ENCODE peak calls at places on chromosome 18, in seven cellular contexts. One of them, this sample, is unnamed.

GRCh38 chr18:79924814-79925655 is 26.4 kb downstream of the SLC66A2 start:
- DNase-seq in HEK293T: no peak
- DNase-seq in HTR-8/SVneo: no peak
- DNase-seq in T-helper 1 cell: no peak
- DNase-seq in cardiac muscle cell: no peak
- DNase-seq in mammary epithelial cell: no peak
- DNase-seq in NCI-H1105: peak; percentile 88
- DNase-seq in this sample: no peak

GRCh38 chr18:32072321-32072720 is 19.4 kb upstream of the RNF138 start:
- DNase-seq in HEK293T: peak; percentile 59
- DNase-seq in HTR-8/SVneo: no peak
- DNase-seq in T-helper 1 cell: no peak
- DNase-seq in cardiac muscle cell: no peak
- DNase-seq in mammary epithelial cell: no peak
- DNase-seq in NCI-H1105: no peak
- DNase-seq in this sample: no peak

GRCh38 chr18:56189615-56190014 is 448.8 kb downstream of the TXNL1 start:
- DNase-seq in HEK293T: no peak
- DNase-seq in HTR-8/SVneo: no peak
- DNase-seq in T-helper 1 cell: no peak
- DNase-seq in cardiac muscle cell: no peak
- DNase-seq in mammary epithelial cell: no peak
- DNase-seq in NCI-H1105: no peak
- DNase-seq in this sample: no peak

GRCh38 chr18:45951021-45951714 is 16.0 kb downstream of the EPG5 start:
- DNase-seq in HEK293T: no peak
- DNase-seq in HTR-8/SVneo: no peak
- DNase-seq in T-helper 1 cell: no peak
- DNase-seq in cardiac muscle cell: no peak
- DNase-seq in mammary epithelial cell: peak; percentile 86
- DNase-seq in NCI-H1105: no peak
- DNase-seq in this sample: peak; percentile 44

GRCh38 chr18:44136326-44136725 is 544.4 kb upstream of the SETBP1 start:
- DNase-seq in HEK293T: no peak
- DNase-seq in HTR-8/SVneo: no peak
- DNase-seq in T-helper 1 cell: no peak
- DNase-seq in cardiac muscle cell: no peak
- DNase-seq in mammary epithelial cell: no peak
- DNase-seq in NCI-H1105: no peak
- DNase-seq in this sample: no peak

GRCh38 chr18:47877892-47878291 is 52.6 kb downstream of the SMAD2 start:
- DNase-seq in HEK293T: no peak
- DNase-seq in HTR-8/SVneo: no peak
- DNase-seq in T-helper 1 cell: no peak
- DNase-seq in cardiac muscle cell: no peak
- DNase-seq in mammary epithelial cell: no peak
- DNase-seq in NCI-H1105: no peak
- DNase-seq in this sample: no peak

GRCh38 chr18:12242658-12243260 is 11.4 kb upstream of the CIDEA start:
- DNase-seq in HEK293T: no peak
- DNase-seq in HTR-8/SVneo: no peak
- DNase-seq in T-helper 1 cell: no peak
- DNase-seq in cardiac muscle cell: no peak
- DNase-seq in mammary epithelial cell: no peak
- DNase-seq in NCI-H1105: no peak
- DNase-seq in this sample: no peak

GRCh38 chr18:9684901-9685738 is 23.0 kb upstream of the RAB31 start:
- DNase-seq in HEK293T: no peak
- DNase-seq in HTR-8/SVneo: no peak
- DNase-seq in T-helper 1 cell: no peak
- DNase-seq in cardiac muscle cell: no peak
- DNase-seq in mammary epithelial cell: peak; percentile 9
- DNase-seq in NCI-H1105: no peak
- DNase-seq in this sample: no peak

GRCh38 chr18:35756506-35757117 is 175.1 kb downstream of the GALNT1 start:
- DNase-seq in HEK293T: peak; percentile 87
- DNase-seq in HTR-8/SVneo: peak; percentile 29
- DNase-seq in T-helper 1 cell: peak; percentile 45
- DNase-seq in cardiac muscle cell: peak; percentile 75
- DNase-seq in mammary epithelial cell: peak; percentile 47
- DNase-seq in NCI-H1105: peak; percentile 66
- DNase-seq in this sample: no peak

GRCh38 chr18:57435851-57436192 is 648 bp downstream of the ONECUT2 start:
- DNase-seq in HEK293T: no peak
- DNase-seq in HTR-8/SVneo: no peak
- DNase-seq in T-helper 1 cell: no peak
- DNase-seq in cardiac muscle cell: no peak
- DNase-seq in mammary epithelial cell: no peak
- DNase-seq in NCI-H1105: no peak
- DNase-seq in this sample: no peak

GRCh38 chr18:51490860-51491259 is 293.4 kb upstream of the MEX3C start:
- DNase-seq in HEK293T: no peak
- DNase-seq in HTR-8/SVneo: no peak
- DNase-seq in T-helper 1 cell: no peak
- DNase-seq in cardiac muscle cell: no peak
- DNase-seq in mammary epithelial cell: peak; percentile 50
- DNase-seq in NCI-H1105: no peak
- DNase-seq in this sample: no peak

GRCh38 chr18:8912348-8913057 is 190.0 kb upstream of the NDUFV2 start:
- DNase-seq in HEK293T: no peak
- DNase-seq in HTR-8/SVneo: no peak
- DNase-seq in T-helper 1 cell: no peak
- DNase-seq in cardiac muscle cell: peak; percentile 0
- DNase-seq in mammary epithelial cell: no peak
- DNase-seq in NCI-H1105: no peak
- DNase-seq in this sample: no peak

GRCh38 chr18:11840493-11840892 is 10.7 kb upstream of the CHMP1B start:
- DNase-seq in HEK293T: no peak
- DNase-seq in HTR-8/SVneo: no peak
- DNase-seq in T-helper 1 cell: no peak
- DNase-seq in cardiac muscle cell: peak; percentile 12
- DNase-seq in mammary epithelial cell: no peak
- DNase-seq in NCI-H1105: no peak
- DNase-seq in this sample: no peak

GRCh38 chr18:4172491-4172890 is 282.6 kb downstream of the DLGAP1 start:
- DNase-seq in HEK293T: no peak
- DNase-seq in HTR-8/SVneo: no peak
- DNase-seq in T-helper 1 cell: no peak
- DNase-seq in cardiac muscle cell: no peak
- DNase-seq in mammary epithelial cell: no peak
- DNase-seq in NCI-H1105: no peak
- DNase-seq in this sample: no peak

GRCh38 chr18:12239426-12239825 is 14.7 kb upstream of the CIDEA start:
- DNase-seq in HEK293T: no peak
- DNase-seq in HTR-8/SVneo: no peak
- DNase-seq in T-helper 1 cell: no peak
- DNase-seq in cardiac muscle cell: no peak
- DNase-seq in mammary epithelial cell: no peak
- DNase-seq in NCI-H1105: no peak
- DNase-seq in this sample: no peak

GRCh38 chr18:61822879-61823278 is 69.9 kb downstream of the RNF152 start:
- DNase-seq in HEK293T: no peak
- DNase-seq in HTR-8/SVneo: no peak
- DNase-seq in T-helper 1 cell: no peak
- DNase-seq in cardiac muscle cell: no peak
- DNase-seq in mammary epithelial cell: no peak
- DNase-seq in NCI-H1105: no peak
- DNase-seq in this sample: no peak

GRCh38 chr18:44507729-44508325 is 172.9 kb upstream of the SETBP1 start:
- DNase-seq in HEK293T: no peak
- DNase-seq in HTR-8/SVneo: no peak
- DNase-seq in T-helper 1 cell: no peak
- DNase-seq in cardiac muscle cell: peak; percentile 37
- DNase-seq in mammary epithelial cell: no peak
- DNase-seq in NCI-H1105: no peak
- DNase-seq in this sample: no peak

GRCh38 chr18:35616664-35617423 is 35.3 kb downstream of the GALNT1 start:
- DNase-seq in HEK293T: peak; percentile 70
- DNase-seq in HTR-8/SVneo: peak; percentile 11
- DNase-seq in T-helper 1 cell: peak; percentile 40
- DNase-seq in cardiac muscle cell: no peak
- DNase-seq in mammary epithelial cell: peak; percentile 89
- DNase-seq in NCI-H1105: no peak
- DNase-seq in this sample: peak; percentile 84

GRCh38 chr18:78625895-78626294 is 353.7 kb upstream of the SALL3 start:
- DNase-seq in HEK293T: no peak
- DNase-seq in HTR-8/SVneo: no peak
- DNase-seq in T-helper 1 cell: no peak
- DNase-seq in cardiac muscle cell: no peak
- DNase-seq in mammary epithelial cell: no peak
- DNase-seq in NCI-H1105: no peak
- DNase-seq in this sample: no peak

GRCh38 chr18:79643049-79643765 is 36.4 kb upstream of the CTDP1 start:
- DNase-seq in HEK293T: no peak
- DNase-seq in HTR-8/SVneo: no peak
- DNase-seq in T-helper 1 cell: no peak
- DNase-seq in cardiac muscle cell: no peak
- DNase-seq in mammary epithelial cell: no peak
- DNase-seq in NCI-H1105: no peak
- DNase-seq in this sample: no peak

GRCh38 chr18:76444436-76445105 is 50.5 kb downstream of the ZNF516 start:
- DNase-seq in HEK293T: no peak
- DNase-seq in HTR-8/SVneo: no peak
- DNase-seq in T-helper 1 cell: no peak
- DNase-seq in cardiac muscle cell: no peak
- DNase-seq in mammary epithelial cell: no peak
- DNase-seq in NCI-H1105: no peak
- DNase-seq in this sample: no peak

GRCh38 chr18:57915848-57916596 is 112.9 kb upstream of the ATP8B1 start:
- DNase-seq in HEK293T: no peak
- DNase-seq in HTR-8/SVneo: no peak
- DNase-seq in T-helper 1 cell: no peak
- DNase-seq in cardiac muscle cell: no peak
- DNase-seq in mammary epithelial cell: no peak
- DNase-seq in NCI-H1105: peak; percentile 45
- DNase-seq in this sample: no peak

GRCh38 chr18:36211612-36212065 is 24.3 kb downstream of the MOCOS start:
- DNase-seq in HEK293T: no peak
- DNase-seq in HTR-8/SVneo: no peak
- DNase-seq in T-helper 1 cell: no peak
- DNase-seq in cardiac muscle cell: no peak
- DNase-seq in mammary epithelial cell: peak; percentile 82
- DNase-seq in NCI-H1105: no peak
- DNase-seq in this sample: no peak

GRCh38 chr18:36034299-36034895 is 33.0 kb downstream of the RPRD1A start:
- DNase-seq in HEK293T: no peak
- DNase-seq in HTR-8/SVneo: no peak
- DNase-seq in T-helper 1 cell: no peak
- DNase-seq in cardiac muscle cell: no peak
- DNase-seq in mammary epithelial cell: no peak
- DNase-seq in NCI-H1105: no peak
- DNase-seq in this sample: no peak

GRCh38 chr18:25310045-25310444 is 41.9 kb downstream of the ZNF521 start:
- DNase-seq in HEK293T: no peak
- DNase-seq in HTR-8/SVneo: no peak
- DNase-seq in T-helper 1 cell: no peak
- DNase-seq in cardiac muscle cell: no peak
- DNase-seq in mammary epithelial cell: peak; percentile 54
- DNase-seq in NCI-H1105: no peak
- DNase-seq in this sample: no peak

GRCh38 chr18:29123706-29124530 is 947.0 kb upstream of the CDH2 start:
- DNase-seq in HEK293T: no peak
- DNase-seq in HTR-8/SVneo: peak; percentile 0
- DNase-seq in T-helper 1 cell: no peak
- DNase-seq in cardiac muscle cell: no peak
- DNase-seq in mammary epithelial cell: peak; percentile 5
- DNase-seq in NCI-H1105: no peak
- DNase-seq in this sample: no peak

GRCh38 chr18:6681331-6681875 is 48.1 kb upstream of the ARHGAP28 start:
- DNase-seq in HEK293T: no peak
- DNase-seq in HTR-8/SVneo: no peak
- DNase-seq in T-helper 1 cell: no peak
- DNase-seq in cardiac muscle cell: no peak
- DNase-seq in mammary epithelial cell: no peak
- DNase-seq in NCI-H1105: no peak
- DNase-seq in this sample: no peak

GRCh38 chr18:35753306-35753910 is 171.9 kb downstream of the GALNT1 start:
- DNase-seq in HEK293T: no peak
- DNase-seq in HTR-8/SVneo: no peak
- DNase-seq in T-helper 1 cell: no peak
- DNase-seq in cardiac muscle cell: no peak
- DNase-seq in mammary epithelial cell: peak; percentile 72
- DNase-seq in NCI-H1105: no peak
- DNase-seq in this sample: no peak

GRCh38 chr18:48011926-48012469 is 81.5 kb upstream of the SMAD2 start:
- DNase-seq in HEK293T: no peak
- DNase-seq in HTR-8/SVneo: no peak
- DNase-seq in T-helper 1 cell: no peak
- DNase-seq in cardiac muscle cell: no peak
- DNase-seq in mammary epithelial cell: no peak
- DNase-seq in NCI-H1105: no peak
- DNase-seq in this sample: no peak

GRCh38 chr18:37249895-37250618 is 315.5 kb downstream of the CELF4 start:
- DNase-seq in HEK293T: no peak
- DNase-seq in HTR-8/SVneo: no peak
- DNase-seq in T-helper 1 cell: no peak
- DNase-seq in cardiac muscle cell: no peak
- DNase-seq in mammary epithelial cell: no peak
- DNase-seq in NCI-H1105: no peak
- DNase-seq in this sample: no peak

GRCh38 chr18:74005320-74006110 is 142.1 kb downstream of the FBXO15 start:
- DNase-seq in HEK293T: no peak
- DNase-seq in HTR-8/SVneo: no peak
- DNase-seq in T-helper 1 cell: no peak
- DNase-seq in cardiac muscle cell: no peak
- DNase-seq in mammary epithelial cell: no peak
- DNase-seq in NCI-H1105: no peak
- DNase-seq in this sample: no peak

GRCh38 chr18:45864081-45864480 is 38.6 kb downstream of the SIGLEC15 start:
- DNase-seq in HEK293T: no peak
- DNase-seq in HTR-8/SVneo: no peak
- DNase-seq in T-helper 1 cell: no peak
- DNase-seq in cardiac muscle cell: no peak
- DNase-seq in mammary epithelial cell: no peak
- DNase-seq in NCI-H1105: no peak
- DNase-seq in this sample: no peak

GRCh38 chr18:59606193-59607175 is 90.7 kb downstream of the CCBE1 start:
- DNase-seq in HEK293T: no peak
- DNase-seq in HTR-8/SVneo: no peak
- DNase-seq in T-helper 1 cell: no peak
- DNase-seq in cardiac muscle cell: no peak
- DNase-seq in mammary epithelial cell: no peak
- DNase-seq in NCI-H1105: no peak
- DNase-seq in this sample: no peak

This sample was measured in epithelial cell of prostate.